ENCODE peak calls at places on chromosomes 3 and 15, in ten cellular contexts. Q is LHCN-M2; M is CD4-positive, CD25-positive, alpha-beta regulatory T cell; I is adrenal gland; U is GM23338; T is astrocyte of the spinal cord; Z is pons; N is GM18507; H is NT2/D1; K is stimulated activated CD4-positive, alpha-beta T cell treated with anti-CD3 and anti-CD28 coated beads, Interleukin-4, amount 100 ng/mL, for 4 hours. F is an unnamed sample.

GRCh38 chr3:10192953-10193691 is 28.4 kb downstream of the IRAK2 start:
- DNase-seq in Z (no peak), T (peak), H (peak), M (peak), K (peak), U (peak), Q (peak), N (no peak), I (peak), F (no peak)

GRCh38 chr15:42845581-42845980 is 75.0 kb downstream of the TTBK2 start:
- DNase-seq in M (no peak), I (no peak), H (no peak), N (no peak), T (peak), Z (no peak), U (no peak), K (no peak), Q (no peak), F (no peak)

GRCh38 chr3:152671998-152672649 is 162.8 kb upstream of the P2RY1 start:
- DNase-seq in I (no peak), M (no peak), Z (no peak), N (no peak), T (no peak), H (no peak), U (no peak), K (no peak), Q (no peak), F (no peak)

GRCh38 chr3:119311191-119311925 is 17.2 kb downstream of the ARHGAP31 start:
- DNase-seq in K (no peak), T (peak), Z (no peak), N (no peak), Q (peak), M (no peak), H (no peak), U (no peak), I (no peak), F (no peak)

GRCh38 chr3:80051602-80051962 is 283.8 kb upstream of the ROBO1 start:
- DNase-seq in M (no peak), T (no peak), Z (no peak), I (no peak), U (no peak), K (no peak), H (no peak), N (no peak), Q (no peak), F (peak)

GRCh38 chr15:41919201-41919820 is 25.5 kb upstream of the SPTBN5 start:
- DNase-seq in H (no peak), Z (no peak), K (no peak), T (no peak), N (no peak), U (no peak), I (no peak), Q (no peak), M (no peak), F (no peak)

GRCh38 chr3:186496016-186496415 is 48.2 kb downstream of the CRYGS start:
- DNase-seq in Z (no peak), M (no peak), H (no peak), I (no peak), T (no peak), K (no peak), Q (no peak), N (no peak), U (no peak), F (no peak)

GRCh38 chr3:39383913-39384664 is 919 bp downstream of the SLC25A38 start:
- DNase-seq in U (peak), T (peak), H (peak), K (peak), N (peak), Q (peak), M (peak), Z (peak), I (peak), F (no peak)

GRCh38 chr15:22968356-22968755 is 11.8 kb downstream of the CYFIP1 start:
- DNase-seq in M (no peak), H (no peak), I (no peak), Q (peak), N (no peak), Z (no peak), T (peak), U (no peak), K (no peak), F (no peak)

GRCh38 chr3:13042932-13043275 is 30.3 kb downstream of the IQSEC1 start:
- DNase-seq in U (peak), Z (no peak), T (no peak), Q (no peak), K (no peak), H (no peak), M (no peak), N (no peak), I (no peak), F (no peak)

GRCh38 chr3:119443179-119443578 is 20.2 kb downstream of the TMEM39A start:
- DNase-seq in Z (no peak), N (no peak), U (no peak), H (no peak), M (no peak), Q (no peak), K (no peak), I (no peak), T (no peak), F (no peak)

GRCh38 chr3:196225763-196226364 is 9.5 kb downstream of the SLC51A start:
- DNase-seq in U (no peak), M (no peak), K (no peak), H (no peak), T (no peak), N (no peak), Q (no peak), Z (no peak), I (peak), F (no peak)

GRCh38 chr3:99659032-99659431 is 20.6 kb downstream of the COL8A1 start:
- DNase-seq in T (peak), M (no peak), H (no peak), N (no peak), K (no peak), I (no peak), U (no peak), Z (no peak), Q (peak), F (no peak)

GRCh38 chr15:39804026-39804425 is 21.4 kb upstream of the FSIP1 start:
- DNase-seq in N (no peak), U (no peak), I (no peak), Z (no peak), K (no peak), T (no peak), M (no peak), Q (no peak), H (no peak), F (no peak)

GRCh38 chr15:98823012-98823458 is 174.7 kb downstream of the IGF1R start:
- DNase-seq in N (no peak), T (peak), K (no peak), H (peak), U (peak), Q (peak), I (no peak), Z (no peak), M (no peak), F (no peak)

GRCh38 chr3:170321326-170322034 is 36.0 kb upstream of the SKIL start:
- DNase-seq in M (no peak), Q (peak), K (no peak), Z (no peak), I (no peak), U (no peak), H (no peak), N (no peak), T (peak), F (peak)

GRCh38 chr3:143016321-143016972 is 15.1 kb downstream of the U2SURP start:
- DNase-seq in I (no peak), Z (no peak), K (no peak), U (peak), H (no peak), N (no peak), Q (no peak), M (no peak), T (no peak), F (no peak)